ENCODE peak calls at places on chromosomes 5 and 9, in nine cellular contexts. T is A549, G is body of pancreas, U is right atrium auricular region, M is sigmoid colon, O is heart left ventricle, F is mucosa of descending colon, K is endodermal cell, E is stomach. J is an unnamed sample.

GRCh38 chr5:1292139-1292538 is 2.7 kb downstream of the TERT start:
- DNase-seq in M (peak; percentile 41), E (no peak), O (no peak), G (no peak), U (no peak), F (no peak), T (no peak), K (peak; percentile 36), J (no peak)

GRCh38 chr5:125717209-125717608 is 706.0 kb upstream of the GRAMD2B start:
- DNase-seq in T (no peak), G (no peak), E (no peak), F (no peak), K (no peak), M (no peak), O (no peak), U (no peak), J (no peak)

GRCh38 chr5:150757087-150757649 is 1.6 kb downstream of the DCTN4 start:
- DNase-seq in U (no peak), K (no peak), M (no peak), T (no peak), O (no peak), E (no peak), F (no peak), G (no peak), J (no peak)

GRCh38 chr9:8188720-8189407 is 389.3 kb upstream of the DMAC1 start:
- DNase-seq in M (no peak), T (no peak), O (no peak), U (no peak), F (no peak), E (no peak), K (no peak), G (no peak), J (no peak)

GRCh38 chr5:74231697-74232096 is 408.8 kb downstream of the ENC1 start:
- DNase-seq in T (no peak), F (no peak), E (no peak), M (no peak), G (no peak), K (no peak), U (no peak), O (no peak), J (no peak)

GRCh38 chr5:102090770-102091169 is 205.3 kb downstream of the SLCO4C1 start:
- DNase-seq in T (no peak), O (no peak), F (no peak), K (peak; percentile 56), U (no peak), M (no peak), G (no peak), E (no peak), J (no peak)

GRCh38 chr5:37837101-37838032 is 2.5 kb downstream of the GDNF start:
- DNase-seq in M (peak; percentile 91), K (peak; percentile 90), U (peak; percentile 85), F (no peak), T (peak; percentile 71), O (peak; percentile 71), E (peak; percentile 61), G (peak; percentile 74), J (peak; percentile 74)

GRCh38 chr5:125232779-125233230 is 486.4 kb upstream of the ZNF608 start:
- DNase-seq in M (no peak), G (no peak), K (no peak), O (no peak), U (no peak), F (no peak), E (no peak), T (no peak), J (no peak)

GRCh38 chr5:39207628-39208027 is 11.7 kb downstream of the FYB1 start:
- DNase-seq in E (no peak), O (no peak), F (no peak), T (no peak), K (no peak), U (no peak), M (no peak), G (no peak), J (no peak)
- H3K4me1 ChIP-seq in E (no peaks in the 10 kb centered on the region), O (peaks cover 91% of the 10 kb centered on the region), F (no peaks in the 10 kb centered on the region), T (peaks cover 5% of the 10 kb centered on the region), K (no peaks in the 10 kb centered on the region), U (no peaks in the 10 kb centered on the region), M (no peaks in the 10 kb centered on the region), G (no peaks in the 10 kb centered on the region), J (no peaks in the 10 kb centered on the region)

DNA sequence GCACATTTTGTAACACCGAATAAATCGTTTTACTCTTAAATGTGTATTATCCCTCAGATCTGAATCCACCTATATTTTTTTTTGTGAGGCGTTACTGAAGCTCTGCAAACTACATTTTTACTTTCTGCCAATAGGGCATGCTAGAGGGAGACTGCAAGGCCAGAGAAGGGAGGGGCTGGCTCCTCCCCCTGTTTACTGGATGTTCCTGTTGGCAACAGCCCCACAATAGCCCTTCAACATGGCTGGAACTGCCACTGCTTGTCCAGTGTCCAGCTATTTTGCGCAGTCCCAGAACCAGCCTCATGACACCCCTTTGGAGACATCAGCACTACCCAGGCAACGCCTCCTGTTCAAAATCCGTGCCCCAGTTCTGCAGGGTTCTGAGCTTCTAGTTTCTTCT is 85.4 kb upstream of the MIER3 start:
- DNase-seq in F (no peak), U (no peak), T (peak; percentile 26), E (no peak), G (no peak), M (no peak), K (peak; percentile 77), O (no peak), J (peak; percentile 27)
- TF ChIP-seq CTCF in F (no peak), U (no peak), T (no peak), E (no peak), G (no peak), M (no peak), K (peak; percentile 57), O (no peak), J (peak; percentile 12)

DNA sequence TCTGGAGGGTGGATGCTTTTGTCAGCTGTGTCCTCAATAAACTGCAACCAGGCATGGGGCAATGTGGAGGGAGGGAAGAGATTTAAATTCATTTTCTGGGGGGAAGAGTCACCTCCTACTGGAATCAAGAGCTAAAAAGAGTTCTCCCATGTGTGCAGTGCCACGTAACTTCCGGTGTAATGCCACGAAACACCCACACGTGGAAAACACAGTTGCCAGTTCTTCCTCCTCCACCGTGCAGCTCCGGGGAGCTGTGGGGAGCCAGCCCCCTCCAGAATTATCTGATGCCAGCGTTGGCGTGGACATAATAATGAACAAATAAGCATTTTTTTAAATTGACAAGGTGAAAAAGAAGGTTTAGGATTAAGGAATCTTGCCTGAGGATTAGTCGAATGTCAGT is 32.1 kb upstream of the MED10 start:
- DNase-seq in K (peak; percentile 9), O (no peak), F (no peak), E (no peak), T (no peak), G (no peak), M (no peak), U (no peak), J (no peak)
- H3K4me1 ChIP-seq in K (no peaks in the 10 kb centered on the region), O (no peaks in the 10 kb centered on the region), F (no peaks in the 10 kb centered on the region), E (no peaks in the 10 kb centered on the region), T (peaks cover 4% of the 10 kb centered on the region), G (no peaks in the 10 kb centered on the region), M (no peaks in the 10 kb centered on the region), U (no peaks in the 10 kb centered on the region), J (no peaks in the 10 kb centered on the region)

GRCh38 chr9:5843450-5844249 is 10.7 kb upstream of the ERMP1 start:
- DNase-seq in G (no peak), M (no peak), E (no peak), T (peak; percentile 57), F (no peak), O (no peak), U (no peak), K (no peak), J (no peak)
- TF ChIP-seq CTCF in G (no peak), M (no peak), E (no peak), T (no peak), F (no peak), O (no peak), U (no peak), K (no peak), J (no peak)

DNA sequence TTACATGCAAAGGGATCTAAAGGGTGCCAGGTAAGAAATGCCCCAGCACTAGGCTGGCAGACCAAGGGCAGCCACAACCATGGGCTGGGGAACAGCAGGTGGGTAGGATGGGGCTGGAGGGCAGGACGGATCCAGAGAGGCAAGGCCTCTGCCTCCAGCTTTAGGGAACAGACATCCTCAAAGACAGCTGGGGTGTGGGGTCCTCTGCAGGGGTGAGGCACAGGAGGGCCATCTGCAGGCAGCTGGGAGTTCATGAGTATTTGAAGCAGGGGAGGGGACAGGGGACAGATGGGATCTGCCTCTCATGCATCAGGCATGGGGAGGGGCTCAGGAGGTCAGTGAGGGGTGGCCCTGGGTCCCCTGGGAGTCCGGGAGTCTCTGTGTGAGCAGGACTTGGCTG is 3.9 kb downstream of the SUSD3 start:
- DNase-seq in E (no peak), O (no peak), U (no peak), G (no peak), F (peak; percentile 51), T (no peak), K (peak; percentile 59), M (no peak), J (no peak)
- H3K4me1 ChIP-seq in E (peaks cover 46% of the 10 kb centered on the region), O (peaks cover 77% of the 10 kb centered on the region), U (peaks cover 22% of the 10 kb centered on the region), G (peaks cover 13% of the 10 kb centered on the region), F (peaks cover 30% of the 10 kb centered on the region), T (peaks cover 18% of the 10 kb centered on the region), K (no peaks in the 10 kb centered on the region), M (peaks cover 36% of the 10 kb centered on the region), J (peaks cover 11% of the 10 kb centered on the region)

GRCh38 chr9:91436841-91437240 is 13.2 kb upstream of the NFIL3 start:
- DNase-seq in O (no peak), U (no peak), F (no peak), M (no peak), K (no peak), T (no peak), G (no peak), E (no peak), J (no peak)

GRCh38 chr9:91428927-91429351 is 5.3 kb upstream of the NFIL3 start:
- DNase-seq in T (no peak), U (peak; percentile 82), E (no peak), O (no peak), G (no peak), F (no peak), K (no peak), M (peak; percentile 74), J (no peak)

GRCh38 chr9:91431485-91431884 is 7.9 kb upstream of the NFIL3 start:
- DNase-seq in T (no peak), K (no peak), F (no peak), M (no peak), E (no peak), U (no peak), O (no peak), G (no peak), J (no peak)

GRCh38 chr9:91429501-91429900 is 5.9 kb upstream of the NFIL3 start:
- DNase-seq in E (no peak), T (no peak), F (no peak), M (no peak), O (no peak), U (no peak), G (no peak), K (no peak), J (no peak)

DNA sequence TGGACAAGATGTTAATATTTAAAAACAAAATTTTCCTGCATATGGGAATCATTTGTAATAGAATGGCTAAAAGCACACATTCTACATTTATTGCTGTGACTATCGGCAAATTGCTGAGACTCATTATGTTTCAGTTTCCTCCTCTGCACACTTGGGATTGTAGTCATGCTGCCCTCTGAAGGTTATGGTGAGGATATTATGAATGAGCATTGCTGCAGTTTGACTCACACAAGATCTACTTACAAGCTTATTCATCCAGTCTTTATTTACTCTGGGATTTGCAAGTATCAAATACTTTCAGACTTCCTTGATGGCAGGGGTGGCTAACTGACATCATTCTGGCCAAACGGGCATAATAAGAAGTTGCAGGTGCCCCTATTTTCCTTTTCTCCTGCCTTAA is 9.5 kb upstream of the NFIL3 start:
- DNase-seq in U (no peak), F (no peak), K (no peak), T (peak; percentile 68), G (no peak), O (no peak), M (no peak), E (no peak), J (peak; percentile 47)
- TF ChIP-seq CTCF in U (peak; percentile 30), F (peak; percentile 6), K (peak; percentile 43), T (peak; percentile 66), G (no peak), O (peak; percentile 45), M (no peak), E (peak; percentile 34), J (peak; percentile 62)